ENCODE peak calls at places on chromosome 18, in ten cellular contexts. K is naive thymus-derived CD4-positive, alpha-beta T cell; U is lower lobe of right lung; W is psoas muscle; N is heart right ventricle; C is right cardiac atrium; R is CD4-positive, CD25-positive, alpha-beta regulatory T cell; O is mucosa of descending colon; L is RWPE2; Q is GM23338. X is an unnamed sample. For H3K4me1, the result is how much of the 10 kb centered on the place peaks cover.

GRCh38 chr18:25373443-25373842 is 21.5 kb upstream of the ZNF521 start:
- ATAC-seq in O (no peak), N (no peak), R (no peak), Q (no peak), C (no peak), L (no peak), K (no peak), W (no peak), U (no peak), X (no peak)

GRCh38 chr18:31931163-31931885 is 11.6 kb downstream of the TRAPPC8 start:
- ATAC-seq in O (no peak), L (no peak), R (no peak), K (no peak), N (peak), C (peak), W (no peak), U (no peak), Q (no peak), X (no peak)

GRCh38 chr18:70576281-70577022 is 287.6 kb downstream of the SOCS6 start:
- ATAC-seq in Q (no peak), R (no peak), C (no peak), O (no peak), K (no peak), L (no peak), U (no peak), N (no peak), W (no peak), X (no peak)

GRCh38 chr18:63175264-63175663 is 144.3 kb downstream of the BCL2 start:
- ATAC-seq in C (no peak), U (no peak), Q (no peak), N (no peak), K (peak), W (no peak), O (no peak), L (no peak), R (peak), X (no peak)

GRCh38 chr18:78136986-78137385 is 842.6 kb upstream of the SALL3 start:
- ATAC-seq in R (no peak), N (no peak), W (no peak), L (no peak), Q (no peak), U (no peak), K (no peak), C (no peak), O (no peak), X (no peak)

GRCh38 chr18:48702346-48703032 is 163.7 kb downstream of the CTIF start:
- ATAC-seq in K (no peak), C (no peak), N (no peak), R (no peak), W (no peak), U (no peak), Q (no peak), L (no peak), O (no peak), X (no peak)

GRCh38 chr18:62881509-62882016 is 166.2 kb downstream of the PHLPP1 start:
- ATAC-seq in U (peak), W (peak), C (peak), O (peak), R (no peak), K (no peak), N (peak), L (peak), Q (no peak), X (peak)

GRCh38 chr18:68604256-68604655 is 110.7 kb downstream of the TMX3 start:
- ATAC-seq in C (no peak), O (no peak), K (no peak), N (no peak), W (no peak), Q (no peak), R (no peak), L (no peak), U (no peak), X (no peak)

GRCh38 chr18:51153659-51154371 is 43.7 kb downstream of the MEX3C start:
- ATAC-seq in O (peak), C (peak), K (peak), W (peak), L (no peak), U (peak), R (peak), N (no peak), Q (peak), X (no peak)

GRCh38 chr18:34976084-34976483 is 65.1 kb upstream of the MAPRE2 start:
- ATAC-seq in C (no peak), R (no peak), W (no peak), Q (no peak), L (no peak), O (no peak), N (no peak), U (no peak), K (no peak), X (no peak)
- H3K4me3 ChIP-seq in C (peak), R (no peak), W (peak), Q (peak), L (no peak), O (no peak), N (no peak), U (peak), K (no peak), X (peak)

GRCh38 chr18:23970161-23971153 is 44.1 kb upstream of the TTC39C start:
- ATAC-seq in W (no peak), U (peak), R (peak), L (no peak), Q (no peak), O (peak), N (no peak), K (peak), C (no peak), X (no peak)
- H3K4me1 ChIP-seq in W (under half), U (under half), R (half or more), L (under half), Q (under half), O (under half), N (under half), K (under half), C (under half), X (under half)

DNA sequence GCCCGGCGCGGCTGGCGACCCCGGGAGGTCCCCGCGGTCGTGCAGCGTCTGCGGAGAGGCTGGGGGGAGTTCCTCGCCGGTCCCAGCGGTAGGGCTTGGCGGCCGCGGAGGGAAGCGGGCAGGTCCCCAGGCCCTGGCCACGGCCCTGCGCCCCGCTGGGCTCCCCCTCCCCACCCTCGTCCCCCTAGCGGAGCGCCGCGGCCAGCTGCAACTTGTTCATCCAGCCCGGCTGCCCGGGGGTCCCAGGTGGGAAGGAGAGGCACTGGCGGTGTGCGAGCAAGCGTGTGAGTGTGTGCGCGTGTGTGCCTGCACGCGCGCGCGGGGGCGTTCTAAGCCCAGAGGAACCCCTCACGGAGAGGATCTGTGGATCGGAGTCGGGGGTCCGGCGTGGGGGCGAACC is 1.3 kb downstream of the PTPRM start:
- ATAC-seq in R (no peak), C (peak), Q (peak), W (peak), K (no peak), O (no peak), N (peak), L (peak), U (peak), X (no peak)
- H3K4me3 ChIP-seq in R (no peak), C (peak), Q (peak), W (peak), K (no peak), O (peak), N (peak), L (peak), U (peak), X (peak)

GRCh38 chr18:55316615-55317184 is 271.3 kb downstream of the TCF4 start:
- ATAC-seq in R (no peak), O (no peak), Q (no peak), W (no peak), K (no peak), N (no peak), U (no peak), L (no peak), C (no peak), X (no peak)

GRCh38 chr18:55317322-55317721 is 270.7 kb downstream of the TCF4 start:
- ATAC-seq in L (no peak), K (no peak), Q (no peak), O (no peak), U (no peak), C (no peak), N (no peak), R (no peak), W (no peak), X (no peak)

GRCh38 chr18:55314031-55314430 is 274.0 kb downstream of the TCF4 start:
- ATAC-seq in W (no peak), O (no peak), C (no peak), K (no peak), R (no peak), Q (no peak), N (no peak), U (no peak), L (no peak), X (no peak)

GRCh38 chr18:55317832-55318231 is 270.2 kb downstream of the TCF4 start:
- ATAC-seq in K (no peak), W (no peak), L (no peak), N (no peak), U (no peak), Q (no peak), R (no peak), C (no peak), O (no peak), X (no peak)

GRCh38 chr18:55314615-55315237 is 273.3 kb downstream of the TCF4 start:
- ATAC-seq in O (no peak), W (no peak), R (no peak), N (peak), C (no peak), Q (peak), K (no peak), U (no peak), L (no peak), X (no peak)
- H3K4me1 ChIP-seq in O (under half), W (half or more), R (under half), N (under half), C (under half), Q (half or more), K (under half), U (under half), L (under half), X (under half)

GRCh38 chr18:3597159-3597977 is 147.4 kb downstream of the TGIF1 start:
- ATAC-seq in N (no peak), K (no peak), R (no peak), U (no peak), Q (no peak), O (no peak), W (no peak), L (no peak), C (no peak), X (no peak)

GRCh38 chr18:3594760-3595241 is 144.8 kb downstream of the TGIF1 start:
- ATAC-seq in L (no peak), N (peak), O (peak), Q (peak), R (no peak), K (no peak), W (no peak), C (peak), U (peak), X (no peak)

GRCh38 chr18:3593904-3594759 is 144.2 kb downstream of the TGIF1 start:
- ATAC-seq in Q (peak), L (peak), W (peak), O (peak), N (peak), R (peak), U (peak), C (peak), K (peak), X (peak)

GRCh38 chr18:3595282-3596273 is 145.6 kb downstream of the TGIF1 start:
- ATAC-seq in C (peak), W (peak), O (peak), N (peak), R (peak), U (peak), L (peak), K (peak), Q (no peak), X (peak)

DNA sequence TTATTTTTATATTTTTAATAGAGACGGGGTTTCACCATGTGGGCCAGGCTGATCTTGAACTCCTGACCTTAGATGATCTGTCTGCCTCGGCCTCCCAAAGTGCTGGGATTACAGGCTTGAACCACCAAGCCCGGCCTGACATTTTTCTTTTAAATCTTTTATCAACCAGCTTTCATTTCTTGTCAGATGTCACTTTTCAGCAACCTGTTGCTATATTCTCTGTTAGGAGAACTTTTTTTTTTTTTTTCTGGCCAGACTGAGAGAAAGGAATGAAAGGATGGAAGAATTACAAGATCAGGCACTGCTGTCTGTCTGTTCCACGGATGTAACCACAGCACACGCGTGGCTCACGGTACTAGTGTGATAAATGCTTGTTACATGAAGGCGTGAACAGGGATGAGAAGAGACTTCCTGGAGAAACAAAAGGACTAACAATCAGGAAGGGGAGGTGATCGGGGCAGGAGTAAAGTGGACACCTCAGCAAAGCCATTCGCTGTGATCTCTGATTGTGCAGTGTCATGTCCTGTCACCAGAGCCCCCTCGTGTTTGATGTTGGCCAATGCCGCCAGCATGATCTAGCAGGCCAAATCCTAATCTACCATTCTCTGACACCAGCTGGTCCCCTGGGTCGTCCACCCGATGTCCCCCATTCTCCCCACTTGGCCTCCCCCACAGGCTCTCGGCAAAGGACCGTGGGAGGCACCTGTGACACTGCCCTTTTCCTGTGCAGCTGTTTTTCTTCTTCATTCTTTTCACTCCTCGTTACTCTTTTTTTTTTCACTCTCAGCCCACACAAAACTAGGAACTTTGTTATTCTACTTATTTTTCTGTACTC is 146.6 kb downstream of the TGIF1 start:
- ATAC-seq in W (peak), U (peak), C (peak), L (no peak), K (no peak), Q (no peak), O (peak), N (peak), R (no peak), X (no peak)
- H3K4me3 ChIP-seq in W (peak), U (peak), C (no peak), L (no peak), K (peak), Q (no peak), O (no peak), N (no peak), R (peak), X (no peak)

GRCh38 chr18:8350628-8351027 is 258.6 kb upstream of the RAB12 start:
- ATAC-seq in U (peak), O (no peak), K (no peak), N (no peak), L (no peak), Q (no peak), R (no peak), C (no peak), W (no peak), X (no peak)

GRCh38 chr18:8351173-8351572 is 258.1 kb upstream of the RAB12 start:
- ATAC-seq in R (no peak), C (no peak), W (peak), O (no peak), Q (no peak), L (no peak), N (no peak), U (no peak), K (no peak), X (no peak)

GRCh38 chr18:8348051-8348450 is 261.2 kb upstream of the RAB12 start:
- ATAC-seq in L (no peak), R (no peak), C (no peak), Q (no peak), U (no peak), N (no peak), K (no peak), W (no peak), O (no peak), X (no peak)

GRCh38 chr18:8354304-8354703 is 254.9 kb upstream of the RAB12 start:
- ATAC-seq in O (no peak), U (no peak), N (no peak), L (no peak), C (no peak), R (no peak), Q (no peak), W (no peak), K (no peak), X (no peak)

GRCh38 chr18:8349608-8350323 is 259.5 kb upstream of the RAB12 start:
- ATAC-seq in L (no peak), O (no peak), U (no peak), W (no peak), N (no peak), R (no peak), Q (no peak), K (no peak), C (no peak), X (no peak)
- H3K4me1 ChIP-seq in L (under half), O (under half), U (under half), W (under half), N (under half), R (under half), Q (under half), K (under half), C (under half), X (under half)

GRCh38 chr18:33851546-33852078 is 273.6 kb downstream of the ASXL3 start:
- ATAC-seq in U (no peak), K (no peak), L (no peak), Q (no peak), O (no peak), W (no peak), C (no peak), R (no peak), N (no peak), X (no peak)
- H3K4me3 ChIP-seq in U (no peak), K (no peak), L (no peak), Q (no peak), O (no peak), W (no peak), C (no peak), R (no peak), N (no peak), X (no peak)

GRCh38 chr18:35835366-35835765 is 137.1 kb upstream of the RMP24 start:
- ATAC-seq in N (no peak), U (no peak), Q (no peak), K (no peak), L (no peak), O (no peak), C (no peak), W (no peak), R (no peak), X (no peak)
- H3K4me1 ChIP-seq in N (under half), U (under half), Q (under half), K (under half), L (under half), O (under half), C (under half), W (under half), R (under half), X (under half)

GRCh38 chr18:79577451-79578395 is 101.9 kb upstream of the CTDP1 start:
- ATAC-seq in N (peak), C (peak), W (no peak), R (no peak), K (peak), L (peak), U (peak), Q (no peak), O (peak), X (no peak)
- H3K4me3 ChIP-seq in N (no peak), C (no peak), W (no peak), R (no peak), K (no peak), L (no peak), U (no peak), Q (no peak), O (no peak), X (no peak)

DNA sequence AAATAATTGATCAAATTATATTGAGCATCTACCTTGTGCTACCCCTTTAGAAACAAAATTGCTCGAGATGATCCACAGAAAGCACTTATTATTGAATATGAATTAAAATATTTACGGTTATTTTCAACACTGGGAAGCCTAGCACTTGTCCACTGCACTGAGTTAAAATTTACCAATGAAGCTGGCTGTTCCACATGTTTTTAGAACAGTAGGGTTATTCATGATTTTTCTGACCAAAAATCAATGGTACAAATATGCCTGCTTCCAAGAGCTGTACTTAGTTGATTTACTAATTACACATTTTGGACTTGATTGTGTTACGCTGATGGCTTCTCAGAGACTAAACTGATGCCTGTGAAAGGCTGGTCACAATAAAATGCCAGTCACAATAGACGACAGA is 39.4 kb downstream of the HDHD2 start:
- ATAC-seq in N (no peak), C (no peak), K (no peak), O (no peak), U (no peak), W (no peak), R (no peak), Q (no peak), L (no peak), X (no peak)
- H3K4me1 ChIP-seq in N (under half), C (under half), K (under half), O (under half), U (under half), W (under half), R (under half), Q (under half), L (under half), X (under half)

X was measured in gastroesophageal sphincter.